ENCODE peak calls at places on chromosomes 11 and 22, in seven cellular contexts. Y is Calu3, V is K562, D is mucosa of descending colon, G is progenitor cell of endocrine pancreas, M is IMR-90, I is endothelial cell. P is an unnamed sample.

GRCh38 chr22:45425101-45425500 is 11.6 kb downstream of the RIBC2 start:
- DNase-seq in V (no peak), G (no peak), D (no peak), I (no peak), Y (no peak), M (peak), P (no peak)

GRCh38 chr22:43113516-43114251 is 3.1 kb downstream of the BIK start:
- DNase-seq in G (no peak), V (no peak), Y (peak), D (no peak), M (no peak), I (no peak), P (no peak)

GRCh38 chr11:27201454-27202302 is 161.1 kb downstream of the BBOX1 start:
- DNase-seq in I (no peak), G (no peak), M (peak), Y (peak), V (peak), D (peak), P (peak)

GRCh38 chr11:22554221-22554620 is 71.4 kb downstream of the FANCF start:
- DNase-seq in D (no peak), G (no peak), M (no peak), I (no peak), V (no peak), Y (no peak), P (no peak)

GRCh38 chr11:103662880-103663279 is 373.6 kb upstream of the DDI1 start:
- DNase-seq in G (no peak), D (no peak), Y (no peak), V (no peak), M (peak), I (no peak), P (no peak)

GRCh38 chr11:86314636-86315035 is 12.6 kb downstream of the HIKESHI start:
- DNase-seq in Y (no peak), I (no peak), V (no peak), M (no peak), G (no peak), D (no peak), P (no peak)

GRCh38 chr11:16280256-16280682 is 76.1 kb downstream of the SOX6 start:
- DNase-seq in I (no peak), V (peak), Y (peak), M (no peak), G (no peak), D (peak), P (no peak)

GRCh38 chr11:117517097-117517496 is 189.4 kb downstream of the CEP164 start:
- DNase-seq in V (no peak), Y (no peak), M (no peak), I (no peak), G (no peak), D (no peak), P (no peak)

GRCh38 chr11:118232659-118233058 is 7.8 kb upstream of the JAML start:
- DNase-seq in V (no peak), M (no peak), Y (no peak), I (no peak), D (no peak), G (no peak), P (no peak)

GRCh38 chr11:22668005-22668796 is 1.8 kb downstream of the GAS2 start:
- DNase-seq in Y (no peak), V (no peak), M (no peak), D (no peak), G (no peak), I (no peak), P (no peak)

GRCh38 chr22:43828711-43829447 is 16.8 kb upstream of the EFCAB6 start:
- DNase-seq in Y (no peak), D (no peak), V (no peak), M (peak), I (no peak), G (no peak), P (no peak)

GRCh38 chr22:19241593-19241906 is 50.0 kb downstream of the CLTCL1 start:
- DNase-seq in D (no peak), M (no peak), G (no peak), I (no peak), Y (no peak), V (no peak), P (no peak)

GRCh38 chr11:111095327-111095726 is 150.2 kb upstream of the POU2AF2 start:
- DNase-seq in G (no peak), I (no peak), D (no peak), Y (no peak), V (no peak), M (no peak), P (no peak)

GRCh38 chr11:128653828-128654231 is 40.0 kb upstream of the FLI1 start:
- DNase-seq in Y (peak), M (peak), D (peak), I (no peak), V (no peak), G (no peak), P (no peak)

GRCh38 chr11:733072-733471 is 14.2 kb upstream of the TALDO1 start:
- DNase-seq in Y (no peak), D (no peak), G (no peak), V (peak), I (no peak), M (no peak), P (no peak)

GRCh38 chr11:2526808-2527381 is 82.1 kb downstream of the KCNQ1 start:
- DNase-seq in I (no peak), V (peak), D (peak), G (no peak), M (no peak), Y (peak), P (peak)

GRCh38 chr11:73203322-73203721 is 14.8 kb upstream of the P2RY2 start:
- DNase-seq in Y (no peak), D (no peak), V (no peak), M (no peak), G (no peak), I (no peak), P (no peak)

GRCh38 chr22:38720350-38720749 is 14.6 kb downstream of the GTPBP1 start:
- DNase-seq in I (no peak), D (no peak), V (no peak), G (no peak), Y (no peak), M (no peak), P (no peak)

GRCh38 chr22:28297504-28297903 is 378.4 kb upstream of the PITPNB start:
- DNase-seq in Y (no peak), V (no peak), M (peak), D (no peak), G (no peak), I (no peak), P (no peak)

GRCh38 chr11:9719949-9720646 is 56.2 kb downstream of the SWAP70 start:
- DNase-seq in D (no peak), M (no peak), Y (no peak), V (no peak), G (no peak), I (no peak), P (no peak)

GRCh38 chr11:19164230-19164855 is 37.4 kb downstream of the CSRP3 start:
- DNase-seq in M (no peak), Y (no peak), G (no peak), D (no peak), I (no peak), V (no peak), P (no peak)

GRCh38 chr11:102346748-102347525 is at the start of gene BIRC2:
- DNase-seq in V (peak), I (peak), D (peak), Y (peak), G (peak), M (peak), P (peak)

GRCh38 chr11:73219396-73220285 is 1.6 kb downstream of the P2RY2 start:
- DNase-seq in Y (no peak), D (no peak), V (no peak), G (no peak), I (no peak), M (no peak), P (no peak)

GRCh38 chr11:110367571-110367970 is 62.2 kb upstream of the FDX1 start:
- DNase-seq in Y (no peak), M (no peak), I (no peak), V (no peak), G (no peak), D (no peak), P (no peak)

GRCh38 chr22:47918276-47918928 is 1156.0 kb downstream of the TBC1D22A start:
- DNase-seq in M (no peak), D (no peak), G (no peak), V (no peak), Y (no peak), I (no peak), P (no peak)

GRCh38 chr11:66856496-66857233 is at the start of gene LRFN4:
- DNase-seq in M (no peak), I (peak), G (peak), V (peak), Y (peak), D (no peak), P (no peak)

GRCh38 chr11:132073787-132074186 is 703.4 kb downstream of the NTM start:
- DNase-seq in V (no peak), I (no peak), Y (no peak), D (no peak), G (no peak), M (no peak), P (no peak)

GRCh38 chr11:123434262-123434661 is 4.2 kb downstream of the GRAMD1B start:
- DNase-seq in V (peak), G (no peak), D (no peak), M (peak), Y (peak), I (peak), P (no peak)

GRCh38 chr22:37337204-37337943 is 55.1 kb downstream of the CYTH4 start:
- DNase-seq in Y (no peak), G (no peak), D (no peak), I (no peak), V (no peak), M (peak), P (no peak)

GRCh38 chr11:76686261-76687079 is 15.9 kb upstream of the LRRC32 start:
- DNase-seq in G (no peak), V (no peak), M (no peak), Y (no peak), I (no peak), D (peak), P (no peak)

GRCh38 chr11:68211546-68211945 is 1.6 kb downstream of the KMT5B start:
- DNase-seq in M (no peak), D (peak), G (no peak), V (no peak), I (no peak), Y (peak), P (no peak)

GRCh38 chr11:30789270-30789669 is 203.1 kb upstream of the MPPED2 start:
- DNase-seq in V (no peak), M (peak), Y (no peak), D (no peak), I (no peak), G (no peak), P (no peak)

GRCh38 chr22:40586781-40587180 is 49.7 kb downstream of the MRTFA start:
- DNase-seq in M (no peak), V (no peak), D (no peak), Y (no peak), I (no peak), G (no peak), P (no peak)

GRCh38 chr11:75562836-75563484 is 907 bp downstream of the SERPINH1 start:
- DNase-seq in I (peak), Y (peak), V (peak), G (no peak), D (peak), M (peak), P (no peak)

GRCh38 chr11:62921201-62921572 is at the start of gene CHRM1:
- DNase-seq in I (no peak), G (no peak), Y (peak), V (no peak), D (no peak), M (no peak), P (no peak)

DNA sequence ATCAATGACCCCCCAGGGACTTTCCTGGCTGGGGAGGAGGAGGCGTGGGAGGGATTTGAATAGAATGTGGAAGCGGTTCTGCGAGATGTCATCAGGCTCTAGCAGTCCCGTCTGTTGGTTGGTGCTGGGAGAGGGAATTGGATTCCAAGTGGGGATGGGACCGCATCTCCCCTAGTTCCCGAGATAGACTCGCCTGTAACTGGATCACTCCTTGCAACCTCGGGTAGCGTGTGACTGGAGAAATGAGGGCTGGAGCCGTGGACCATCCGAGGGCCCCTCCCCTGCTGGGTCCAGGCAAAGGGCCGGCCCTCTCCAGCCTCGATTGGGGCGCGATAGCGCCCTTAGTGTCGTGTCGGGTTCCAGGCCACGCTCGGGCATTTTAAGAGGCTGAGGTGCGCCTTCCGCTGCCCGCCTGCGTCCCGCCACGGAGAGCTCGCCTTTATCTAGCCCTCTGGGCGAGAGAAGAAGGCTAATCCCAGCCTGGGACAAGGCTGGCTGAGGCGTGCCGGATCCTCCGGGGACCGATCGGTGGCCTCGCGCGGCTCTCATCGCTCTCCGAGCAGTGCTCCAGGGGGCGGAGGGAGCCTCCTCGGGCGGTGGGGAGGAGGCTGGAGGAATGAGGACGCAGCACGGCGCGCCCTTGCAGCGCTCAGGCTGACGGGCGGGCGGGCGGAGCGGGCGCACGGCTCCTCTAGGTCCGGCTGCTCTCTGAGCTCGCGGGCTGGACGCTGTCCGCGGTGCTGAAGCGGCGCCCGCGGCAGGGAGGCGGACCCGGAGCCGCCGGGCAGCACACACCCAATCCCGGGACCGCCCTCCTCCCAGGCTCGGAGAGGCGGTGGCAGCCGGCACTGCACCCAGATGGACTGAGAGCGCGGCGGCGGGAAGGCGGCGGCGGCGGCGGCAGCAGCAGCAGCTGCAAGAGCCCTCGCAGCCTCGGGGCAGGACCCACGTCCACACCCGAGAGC is 107.8 kb downstream of the OSBP2 start:
- DNase-seq in D (peak), I (peak), V (peak), M (peak), Y (peak), G (peak), P (peak)
- TF ChIP-seq CTCF in D (peak), I (no peak), V (peak), M (peak), Y (no peak), G (peak), P (no peak)

DNA sequence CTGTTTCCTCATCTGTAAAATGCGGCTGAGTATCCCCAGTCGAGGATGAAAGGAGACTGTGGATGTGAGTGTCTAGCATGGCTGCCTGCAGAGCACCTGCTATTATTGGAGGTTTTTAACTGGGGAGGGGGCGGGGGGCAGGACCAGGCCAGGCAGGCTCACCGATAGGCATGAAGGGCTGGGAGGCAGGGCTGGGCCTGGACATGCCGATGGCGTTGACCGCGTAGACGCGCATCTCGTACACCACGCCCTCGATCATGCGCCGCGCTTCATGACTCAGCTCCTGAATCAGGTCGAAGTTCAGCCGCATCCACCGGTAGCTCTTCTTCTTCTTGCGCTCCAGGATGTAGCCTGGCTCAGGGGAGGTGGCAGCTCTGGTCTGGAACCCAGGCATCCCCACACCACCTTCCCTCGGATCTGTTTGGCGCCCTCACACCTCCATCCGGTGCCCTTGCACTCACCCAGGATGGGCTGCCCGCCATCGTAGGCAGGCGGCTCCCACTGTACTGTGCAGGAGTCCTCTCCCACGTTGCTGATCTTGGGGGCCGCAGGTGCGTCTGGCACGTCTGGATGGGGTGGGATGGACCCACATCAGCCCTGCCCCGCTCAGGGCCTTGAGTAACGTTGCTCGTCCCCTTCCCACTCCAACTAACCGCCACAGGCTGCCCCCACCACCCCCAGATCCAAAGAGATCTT is 15.1 kb downstream of the MYBPC3 start:
- DNase-seq in M (no peak), Y (peak), G (no peak), I (no peak), D (peak), V (peak), P (no peak)
- TF ChIP-seq CTCF in M (no peak), Y (no peak), G (no peak), I (no peak), D (no peak), V (no peak), P (no peak)

GRCh38 chr22:35837328-35837727 is 119.7 kb downstream of the APOL5 start:
- DNase-seq in I (no peak), M (no peak), Y (no peak), G (no peak), D (no peak), V (no peak), P (no peak)

GRCh38 chr22:35835998-35836691 is 118.5 kb downstream of the APOL5 start:
- DNase-seq in I (no peak), V (peak), D (no peak), M (peak), Y (peak), G (no peak), P (no peak)

GRCh38 chr22:35839811-35840739 is 122.4 kb downstream of the APOL5 start:
- DNase-seq in M (peak), Y (peak), V (peak), D (peak), G (peak), I (peak), P (peak)

GRCh38 chr22:35841907-35842518 is 124.3 kb downstream of the APOL5 start:
- DNase-seq in I (no peak), D (no peak), G (no peak), M (no peak), V (no peak), Y (no peak), P (no peak)

GRCh38 chr22:35838849-35839646 is 121.4 kb downstream of the APOL5 start:
- DNase-seq in D (no peak), V (no peak), I (no peak), G (no peak), Y (peak), M (peak), P (no peak)
- TF ChIP-seq CTCF in D (no peak), V (peak), I (no peak), G (peak), Y (no peak), M (peak), P (no peak)

GRCh38 chr11:130528862-130529261 is 80.4 kb downstream of the ADAMTS15 start:
- DNase-seq in D (no peak), I (no peak), Y (no peak), G (no peak), M (no peak), V (no peak), P (no peak)

GRCh38 chr11:130533871-130534270 is 85.4 kb downstream of the ADAMTS15 start:
- DNase-seq in G (no peak), D (no peak), Y (no peak), I (no peak), M (no peak), V (no peak), P (no peak)

GRCh38 chr11:130528301-130528651 is 79.8 kb downstream of the ADAMTS15 start:
- DNase-seq in V (no peak), I (no peak), G (no peak), M (peak), Y (no peak), D (no peak), P (no peak)

GRCh38 chr11:130533113-130533803 is 84.8 kb downstream of the ADAMTS15 start:
- DNase-seq in I (no peak), M (no peak), D (no peak), V (no peak), Y (no peak), G (no peak), P (no peak)

GRCh38 chr11:130531061-130531460 is 82.6 kb downstream of the ADAMTS15 start:
- DNase-seq in Y (no peak), M (no peak), G (no peak), I (no peak), V (no peak), D (no peak), P (no peak)
- TF ChIP-seq CTCF in Y (no peak), M (peak), G (no peak), I (no peak), V (no peak), D (no peak), P (no peak)

DNA sequence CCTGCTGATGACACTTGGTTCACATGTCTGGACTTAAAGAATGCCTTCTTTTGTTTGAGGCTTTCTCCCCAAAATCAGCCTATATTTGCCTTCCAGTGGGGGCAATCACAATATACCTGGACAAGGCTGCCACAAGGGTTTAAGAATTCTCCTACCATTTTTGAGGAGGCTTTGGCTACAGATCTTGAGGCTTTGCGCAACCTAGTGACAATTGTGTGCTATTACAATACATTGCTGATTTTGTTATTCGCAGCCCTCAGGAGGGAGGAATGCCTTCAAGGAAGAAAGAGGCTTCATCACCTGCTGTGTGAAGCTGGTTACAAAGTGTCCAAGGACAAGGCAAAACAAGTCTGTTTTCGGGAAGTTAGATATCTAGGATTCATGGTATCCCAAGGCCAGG is 50.8 kb upstream of the OR4C15 start:
- DNase-seq in G (no peak), V (no peak), M (no peak), I (no peak), D (no peak), Y (no peak), P (no peak)
- TF ChIP-seq CTCF in G (no peak), V (no peak), M (no peak), I (no peak), D (no peak), Y (no peak), P (no peak)

GRCh38 chr22:41597635-41597953 is 8.0 kb upstream of the PMM1 start:
- DNase-seq in G (no peak), Y (no peak), D (no peak), M (no peak), I (no peak), V (no peak), P (no peak)
- TF ChIP-seq CTCF in G (no peak), Y (no peak), D (no peak), M (no peak), I (no peak), V (no peak), P (no peak)

DNA sequence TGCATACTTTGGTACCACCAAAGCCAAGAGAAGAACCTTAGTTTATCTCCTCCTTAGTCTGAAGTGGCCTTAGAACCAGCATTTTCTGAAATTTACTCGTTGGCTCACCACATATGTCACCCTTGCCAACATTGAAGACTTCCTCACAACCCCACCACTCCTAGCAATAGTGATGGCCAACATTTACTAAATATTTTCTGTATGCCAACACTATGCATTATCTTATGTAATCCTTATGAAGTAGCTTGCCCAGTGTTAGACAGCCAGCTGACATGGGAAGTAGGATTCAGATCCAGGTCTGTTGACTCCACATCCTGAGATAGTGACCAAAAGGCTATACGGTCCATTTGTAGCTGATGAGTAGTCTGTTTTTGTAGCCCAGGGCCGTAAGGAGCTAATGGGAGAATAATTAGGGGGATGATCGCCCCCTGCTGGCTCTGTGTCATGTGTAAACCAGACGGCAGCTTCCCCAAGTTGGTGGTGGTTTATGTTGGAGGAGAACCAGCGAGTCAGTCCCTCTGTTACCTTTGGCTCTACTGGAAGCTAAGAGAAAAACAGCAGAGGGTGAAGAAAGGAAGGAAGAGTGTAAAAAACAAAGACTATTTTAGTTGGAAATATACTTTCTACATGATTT is 120.5 kb upstream of the RASSF10 start:
- DNase-seq in D (peak), Y (peak), M (peak), G (peak), V (peak), I (peak), P (peak)
- TF ChIP-seq CTCF in D (peak), Y (peak), M (peak), G (peak), V (peak), I (peak), P (peak)